ENCODE peak calls at places on chromosome 12, in six cellular contexts. O, R, P, C, I and Z are unnamed samples.

GRCh38 chr12:131415781-131416180 is 295.1 kb upstream of the SFSWAP start:
- DNase-seq in O (peak), R (no peak), P (no peak), C (no peak), I (no peak), Z (no peak)

GRCh38 chr12:70507442-70507841 is 129.8 kb downstream of the PTPRB start:
- DNase-seq in O (no peak), R (no peak), P (no peak), C (no peak), I (no peak), Z (no peak)

GRCh38 chr12:44000309-44000952 is 164.6 kb downstream of the TMEM117 start:
- DNase-seq in O (peak), R (peak), P (peak), C (no peak), I (no peak), Z (no peak)

GRCh38 chr12:209851-210250 is 4.1 kb downstream of the SLC6A12 start:
- DNase-seq in O (no peak), R (no peak), P (no peak), C (no peak), I (no peak), Z (no peak)

GRCh38 chr12:10213168-10214130 is 772 bp downstream of the GABARAPL1 start:
- DNase-seq in O (peak), R (peak), P (peak), C (peak), I (no peak), Z (peak)

GRCh38 chr12:45215419-45216296 is at the start of gene ANO6:
- DNase-seq in O (peak), R (peak), P (peak), C (peak), I (no peak), Z (peak)

GRCh38 chr12:32821293-32822089 is 65.8 kb upstream of the YARS2 start:
- DNase-seq in O (no peak), R (no peak), P (no peak), C (no peak), I (no peak), Z (no peak)

GRCh38 chr12:118773956-118774723 is 207.2 kb upstream of the SRRM4 start:
- DNase-seq in O (peak), R (peak), P (peak), C (no peak), I (no peak), Z (no peak)

GRCh38 chr12:104748356-104748755 is 209.7 kb downstream of the SLC41A2 start:
- DNase-seq in O (no peak), R (no peak), P (no peak), C (no peak), I (no peak), Z (no peak)

GRCh38 chr12:96416033-96416790 is 16.0 kb upstream of the CDK17 start:
- DNase-seq in O (no peak), R (no peak), P (no peak), C (no peak), I (peak), Z (no peak)

GRCh38 chr12:132194556-132194955 is 50.3 kb downstream of the NOC4L start:
- DNase-seq in O (no peak), R (no peak), P (no peak), C (no peak), I (no peak), Z (no peak)

GRCh38 chr12:6089041-6089823 is 35.2 kb downstream of the VWF start:
- DNase-seq in O (no peak), R (no peak), P (no peak), C (no peak), I (no peak), Z (no peak)

GRCh38 chr12:6688543-6688999 is 604 bp downstream of the ZNF384 start:
- DNase-seq in O (no peak), R (no peak), P (peak), C (no peak), I (no peak), Z (no peak)

GRCh38 chr12:75891072-75891471 is 140.5 kb downstream of the PHLDA1 start:
- DNase-seq in O (no peak), R (no peak), P (no peak), C (no peak), I (no peak), Z (no peak)

GRCh38 chr12:13347241-13348043 is 150.9 kb downstream of the EMP1 start:
- DNase-seq in O (no peak), R (no peak), P (no peak), C (no peak), I (peak), Z (no peak)

GRCh38 chr12:32400114-32400672 is 835 bp downstream of the FGD4 start:
- DNase-seq in O (peak), R (no peak), P (peak), C (no peak), I (no peak), Z (no peak)

GRCh38 chr12:131121705-131122405 is 168.1 kb downstream of the ADGRD1 start:
- DNase-seq in O (no peak), R (no peak), P (no peak), C (no peak), I (no peak), Z (no peak)

GRCh38 chr12:20657496-20657895 is 37.6 kb upstream of the SLCO1C1 start:
- DNase-seq in O (peak), R (no peak), P (no peak), C (no peak), I (no peak), Z (no peak)

GRCh38 chr12:990649-991349 is at the start of gene ERC1:
- DNase-seq in O (peak), R (peak), P (peak), C (peak), I (no peak), Z (peak)

GRCh38 chr12:55931780-55932545 is 1.0 kb downstream of the DGKA start:
- DNase-seq in O (peak), R (peak), P (peak), C (peak), I (no peak), Z (no peak)

GRCh38 chr12:26226629-26227375 is 31.4 kb downstream of the SSPN start:
- DNase-seq in O (peak), R (peak), P (peak), C (no peak), I (no peak), Z (no peak)

GRCh38 chr12:115761784-115762183 is 515.7 kb downstream of the MED13L start:
- DNase-seq in O (no peak), R (no peak), P (no peak), C (no peak), I (no peak), Z (no peak)

GRCh38 chr12:15982471-15982870 is 71.3 kb downstream of the DERA start:
- DNase-seq in O (no peak), R (no peak), P (no peak), C (no peak), I (no peak), Z (no peak)

GRCh38 chr12:102169922-102170698 is 27.5 kb downstream of the PMCH start:
- DNase-seq in O (peak), R (no peak), P (peak), C (no peak), I (no peak), Z (no peak)

GRCh38 chr12:57476162-57476992 is 3.3 kb downstream of the ARHGAP9 start:
- DNase-seq in O (no peak), R (no peak), P (peak), C (no peak), I (no peak), Z (peak)

GRCh38 chr12:79624378-79624777 is 66.4 kb downstream of the PAWR start:
- DNase-seq in O (no peak), R (no peak), P (no peak), C (no peak), I (no peak), Z (no peak)

GRCh38 chr12:88242161-88242925 is 100.2 kb downstream of the TMTC3 start:
- DNase-seq in O (no peak), R (no peak), P (no peak), C (no peak), I (peak), Z (no peak)

GRCh38 chr12:107404981-107405380 is 280.6 kb upstream of the PWP1 start:
- DNase-seq in O (peak), R (no peak), P (peak), C (no peak), I (no peak), Z (no peak)
- TF ChIP-seq CTCF in O (peak), R (peak), P (peak), C (no peak), I (peak), Z (peak)

GRCh38 chr12:93996321-93996720 is 152.1 kb upstream of the PLXNC1 start:
- DNase-seq in O (peak), R (no peak), P (no peak), C (no peak), I (no peak), Z (no peak)

GRCh38 chr12:93991882-93992415 is 156.4 kb upstream of the PLXNC1 start:
- DNase-seq in O (no peak), R (no peak), P (no peak), C (no peak), I (no peak), Z (no peak)

GRCh38 chr12:93989913-93990312 is 158.5 kb upstream of the PLXNC1 start:
- DNase-seq in O (no peak), R (no peak), P (no peak), C (no peak), I (no peak), Z (no peak)

DNA sequence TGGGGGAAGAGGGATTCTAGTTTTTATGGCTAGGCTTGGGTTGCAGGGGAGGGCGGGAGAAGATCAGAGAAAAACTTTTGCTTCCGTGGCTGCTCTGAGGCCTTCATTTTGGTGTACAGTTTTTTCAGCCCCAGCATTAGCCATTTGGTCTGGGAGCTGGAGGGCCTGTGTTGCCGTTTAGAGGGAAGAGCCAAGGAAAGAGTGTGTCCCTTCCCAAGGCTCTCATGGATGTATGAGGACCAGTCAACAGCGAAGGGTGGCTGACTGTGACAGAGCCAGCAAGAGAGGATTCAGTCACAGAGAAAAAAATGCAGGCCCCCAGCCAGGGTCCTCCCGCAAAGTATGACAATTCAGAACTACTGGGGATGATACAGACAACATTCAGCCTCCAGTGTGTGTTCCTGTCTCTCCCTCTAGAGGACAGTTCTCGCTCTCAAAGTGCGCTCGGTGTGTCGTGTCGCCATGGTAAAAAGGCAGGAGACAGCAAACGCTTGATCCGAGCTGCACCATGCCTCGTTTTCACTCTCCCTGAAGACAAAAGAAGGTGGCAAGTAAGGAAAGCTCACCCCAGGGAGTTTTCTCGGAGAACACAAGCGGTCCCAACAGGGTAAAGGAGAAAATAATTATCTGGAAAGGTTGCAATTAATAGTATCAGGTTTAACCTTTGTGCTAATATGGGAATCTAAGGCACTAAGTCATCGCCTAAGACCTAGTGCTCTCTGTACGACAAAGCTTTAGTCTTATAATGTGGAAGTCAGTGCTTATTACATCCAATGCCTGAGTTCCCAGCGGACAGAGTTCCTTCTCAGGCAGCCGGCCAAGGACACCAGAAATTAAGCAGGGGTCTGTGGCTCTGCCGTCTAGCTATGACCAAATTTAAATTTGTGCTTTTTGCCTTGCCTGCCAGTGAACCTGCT is 157.3 kb upstream of the PLXNC1 start:
- DNase-seq in O (peak), R (peak), P (peak), C (no peak), I (no peak), Z (no peak)
- TF ChIP-seq CTCF in O (peak), R (peak), P (no peak), C (no peak), I (peak), Z (no peak)

DNA sequence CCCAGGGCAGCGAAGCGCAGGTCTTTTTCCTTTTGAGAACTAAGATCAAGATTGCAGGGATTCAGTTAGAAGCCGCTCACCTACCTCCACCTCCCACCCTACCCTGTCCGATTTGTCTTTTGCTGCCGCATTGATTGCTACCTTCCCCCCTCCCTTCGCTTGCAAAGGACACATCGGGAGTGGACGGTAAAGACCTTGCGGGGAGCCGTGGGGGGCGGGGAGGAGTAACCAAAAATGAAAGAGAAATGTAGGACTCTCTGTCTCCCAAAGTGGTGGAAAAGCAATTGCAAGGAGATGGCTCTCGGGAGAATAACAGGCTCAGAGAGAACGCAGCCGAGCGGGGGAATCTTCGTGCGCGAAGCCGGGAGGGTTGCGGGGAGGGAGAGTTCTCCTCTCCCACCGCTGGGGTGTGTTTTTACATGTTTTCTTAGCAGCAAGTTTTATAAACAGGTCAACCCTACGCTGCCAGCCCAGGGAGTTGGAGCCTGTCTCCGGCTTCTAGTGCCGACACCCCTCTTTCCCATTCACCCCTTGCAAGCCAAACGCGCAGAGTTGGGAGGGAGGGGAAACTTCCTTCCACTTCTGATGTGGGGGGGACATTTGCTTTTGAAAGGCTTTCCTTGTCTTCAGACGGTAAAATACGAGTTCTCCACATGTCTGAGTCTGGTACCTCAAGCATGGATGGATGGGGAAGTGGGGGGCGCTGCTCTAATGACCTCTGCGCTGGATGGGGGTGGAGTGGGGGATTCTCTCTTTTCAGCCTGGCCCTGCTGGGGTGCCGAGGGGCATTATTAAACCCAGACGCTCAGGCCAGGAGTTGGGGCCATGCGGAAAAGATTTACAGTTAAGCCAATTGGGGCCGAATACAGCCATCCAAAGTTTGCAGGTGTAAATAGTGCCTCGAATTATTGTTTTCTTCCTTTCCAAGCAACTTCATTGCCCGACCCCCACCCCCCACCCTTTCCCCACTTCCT is 8.9 kb upstream of the TBX3 start:
- DNase-seq in O (peak), R (no peak), P (no peak), C (no peak), I (no peak), Z (no peak)
- TF ChIP-seq CTCF in O (no peak), R (peak), P (no peak), C (no peak), I (no peak), Z (no peak)

DNA sequence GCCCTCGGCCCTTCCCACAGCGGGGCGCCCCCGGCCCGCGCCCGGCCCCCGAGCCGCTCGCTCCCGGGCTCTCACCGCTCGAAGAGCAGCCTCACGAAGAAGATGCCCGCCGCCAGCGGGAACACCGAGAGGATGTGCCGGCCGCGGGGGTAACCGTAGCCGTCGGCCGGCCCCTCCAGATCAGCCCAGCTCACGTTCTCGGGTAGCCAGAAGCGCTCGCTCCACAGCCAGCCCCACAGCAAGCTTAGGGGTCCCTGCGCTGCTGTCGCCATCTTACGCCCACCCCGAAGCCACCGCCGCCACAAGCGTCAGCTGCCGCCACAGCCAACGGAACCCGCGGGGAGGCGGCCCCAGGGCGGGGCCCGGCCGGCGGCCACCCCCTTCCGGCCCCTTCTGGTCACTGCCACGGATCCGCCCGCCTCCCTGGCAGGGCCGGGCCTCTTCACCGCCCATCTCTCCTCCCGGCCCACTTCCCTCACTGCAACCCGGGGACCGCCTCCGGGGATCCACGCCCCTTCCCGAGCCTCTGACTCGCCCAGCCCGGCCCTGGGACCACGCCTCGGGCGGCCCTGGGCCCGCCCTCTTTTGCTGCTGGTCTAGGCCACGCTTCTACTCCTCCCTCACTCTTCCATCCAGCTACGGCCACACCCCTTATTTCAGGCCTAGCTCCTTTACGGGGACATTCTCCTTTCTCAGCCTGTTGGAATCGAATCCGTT is at the start of gene CERS5:
- DNase-seq in O (peak), R (peak), P (peak), C (peak), I (peak), Z (peak)
- TF ChIP-seq CTCF in O (peak), R (peak), P (peak), C (peak), I (no peak), Z (no peak)

GRCh38 chr12:103705927-103706326 is 118.9 kb downstream of the STAB2 start:
- DNase-seq in O (peak), R (no peak), P (peak), C (no peak), I (no peak), Z (no peak)
- TF ChIP-seq CTCF in O (peak), R (peak), P (peak), C (no peak), I (peak), Z (no peak)

GRCh38 chr12:71732357-71732712 is 22.3 kb upstream of the RAB21 start:
- DNase-seq in O (no peak), R (no peak), P (no peak), C (no peak), I (no peak), Z (no peak)
- TF ChIP-seq CTCF in O (no peak), R (no peak), P (no peak), C (no peak), I (no peak), Z (no peak)

GRCh38 chr12:123633379-123634141 is at the start of the genes EIF2B1 and GTF2H3:
- DNase-seq in O (peak), R (peak), P (peak), C (peak), I (peak), Z (peak)
- TF ChIP-seq CTCF in O (no peak), R (no peak), P (no peak), C (no peak), I (no peak), Z (no peak)

GRCh38 chr12:25195056-25195971 is at the start of the genes DNAI7 and ETFRF1:
- DNase-seq in O (peak), R (peak), P (peak), C (peak), I (peak), Z (peak)

GRCh38 chr12:25200703-25201102 is 5.7 kb downstream of the ETFRF1 start:
- DNase-seq in O (no peak), R (no peak), P (no peak), C (no peak), I (no peak), Z (no peak)

GRCh38 chr12:25194211-25194610 is 749 bp downstream of the DNAI7 start:
- DNase-seq in O (no peak), R (no peak), P (no peak), C (no peak), I (no peak), Z (no peak)

GRCh38 chr12:25194722-25195055 is 271 bp downstream of the DNAI7 start:
- DNase-seq in O (no peak), R (no peak), P (no peak), C (no peak), I (no peak), Z (no peak)

DNA sequence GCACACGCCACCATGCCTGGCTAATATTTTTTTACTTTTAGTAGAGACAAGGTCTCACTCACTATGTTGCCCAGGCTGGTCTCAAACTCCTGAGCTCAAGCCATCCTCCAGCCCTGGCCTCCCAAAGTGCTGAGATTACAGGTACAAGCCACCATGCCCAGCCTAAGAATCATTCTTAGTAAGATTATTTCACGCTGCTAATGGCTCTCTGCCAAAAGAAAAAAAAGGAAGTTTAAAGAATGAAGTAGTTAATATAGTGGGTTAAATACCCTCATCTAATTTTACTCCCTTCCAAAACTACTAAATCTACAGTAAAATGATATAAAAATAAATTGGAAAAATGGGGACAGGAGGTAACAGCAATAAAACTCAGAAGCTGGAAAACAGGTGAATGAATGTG is 2.6 kb downstream of the ETFRF1 start:
- DNase-seq in O (no peak), R (no peak), P (no peak), C (no peak), I (no peak), Z (no peak)
- TF ChIP-seq CTCF in O (no peak), R (no peak), P (no peak), C (no peak), I (no peak), Z (no peak)